ENCODE peak calls at places on chromosomes 4 and X, in nine cellular contexts. One of them, this sample, is unnamed.

GRCh38 chrX:11579856-11580595 is 85.7 kb downstream of the ARHGAP6 start:
- DNase-seq in activated T-cell treated with anti-CD3 and anti-CD28 coated beads for 24 hours: no peak
- DNase-seq in Panc1: no peak
- DNase-seq in hepatic stellate cell: no peak
- DNase-seq in cardiac muscle cell: no peak
- DNase-seq in stimulated activated CD8-positive, alpha-beta memory T cell treated with anti-CD3 and anti-CD28 coated beads, Interleukin-2, amount 100 ng/mL, for 1 hour: no peak
- DNase-seq in Right ventricle myocardium superior: no peak
- DNase-seq in NCI-H510A treated with DMSO at 0.1 percent for 48 hours: no peak
- DNase-seq in NCI-H345: peak
- DNase-seq in this sample: no peak

GRCh38 chr4:13329340-13329850 is 154.7 kb downstream of the RAB28 start:
- DNase-seq in activated T-cell treated with anti-CD3 and anti-CD28 coated beads for 24 hours: no peak
- DNase-seq in Panc1: no peak
- DNase-seq in hepatic stellate cell: no peak
- DNase-seq in cardiac muscle cell: no peak
- DNase-seq in stimulated activated CD8-positive, alpha-beta memory T cell treated with anti-CD3 and anti-CD28 coated beads, Interleukin-2, amount 100 ng/mL, for 1 hour: no peak
- DNase-seq in Right ventricle myocardium superior: no peak
- DNase-seq in NCI-H510A treated with DMSO at 0.1 percent for 48 hours: no peak
- DNase-seq in NCI-H345: no peak
- DNase-seq in this sample: no peak

GRCh38 chr4:39324446-39324845 is 41.7 kb downstream of the RFC1 start:
- DNase-seq in activated T-cell treated with anti-CD3 and anti-CD28 coated beads for 24 hours: no peak
- DNase-seq in Panc1: no peak
- DNase-seq in hepatic stellate cell: no peak
- DNase-seq in cardiac muscle cell: no peak
- DNase-seq in stimulated activated CD8-positive, alpha-beta memory T cell treated with anti-CD3 and anti-CD28 coated beads, Interleukin-2, amount 100 ng/mL, for 1 hour: no peak
- DNase-seq in Right ventricle myocardium superior: no peak
- DNase-seq in NCI-H510A treated with DMSO at 0.1 percent for 48 hours: no peak
- DNase-seq in NCI-H345: no peak
- DNase-seq in this sample: no peak

GRCh38 chr4:145511913-145512522 is 30.4 kb downstream of the SMAD1 start:
- DNase-seq in activated T-cell treated with anti-CD3 and anti-CD28 coated beads for 24 hours: no peak
- DNase-seq in Panc1: no peak
- DNase-seq in hepatic stellate cell: no peak
- DNase-seq in cardiac muscle cell: peak
- DNase-seq in stimulated activated CD8-positive, alpha-beta memory T cell treated with anti-CD3 and anti-CD28 coated beads, Interleukin-2, amount 100 ng/mL, for 1 hour: no peak
- DNase-seq in Right ventricle myocardium superior: no peak
- DNase-seq in NCI-H510A treated with DMSO at 0.1 percent for 48 hours: no peak
- DNase-seq in NCI-H345: no peak
- DNase-seq in this sample: no peak

GRCh38 chrX:92230628-92231027 is 451.5 kb downstream of the PCDH11X start:
- DNase-seq in activated T-cell treated with anti-CD3 and anti-CD28 coated beads for 24 hours: no peak
- DNase-seq in Panc1: no peak
- DNase-seq in hepatic stellate cell: no peak
- DNase-seq in cardiac muscle cell: no peak
- DNase-seq in stimulated activated CD8-positive, alpha-beta memory T cell treated with anti-CD3 and anti-CD28 coated beads, Interleukin-2, amount 100 ng/mL, for 1 hour: no peak
- DNase-seq in Right ventricle myocardium superior: no peak
- DNase-seq in NCI-H510A treated with DMSO at 0.1 percent for 48 hours: no peak
- DNase-seq in NCI-H345: no peak
- DNase-seq in this sample: no peak

GRCh38 chr4:102600689-102601088 is 99.5 kb downstream of the NFKB1 start:
- DNase-seq in activated T-cell treated with anti-CD3 and anti-CD28 coated beads for 24 hours: no peak
- DNase-seq in Panc1: no peak
- DNase-seq in hepatic stellate cell: no peak
- DNase-seq in cardiac muscle cell: no peak
- DNase-seq in stimulated activated CD8-positive, alpha-beta memory T cell treated with anti-CD3 and anti-CD28 coated beads, Interleukin-2, amount 100 ng/mL, for 1 hour: no peak
- DNase-seq in Right ventricle myocardium superior: no peak
- DNase-seq in NCI-H510A treated with DMSO at 0.1 percent for 48 hours: no peak
- DNase-seq in NCI-H345: no peak
- DNase-seq in this sample: no peak

GRCh38 chr4:89625599-89626293 is 211.2 kb downstream of the SNCA start:
- DNase-seq in activated T-cell treated with anti-CD3 and anti-CD28 coated beads for 24 hours: no peak
- DNase-seq in Panc1: no peak
- DNase-seq in hepatic stellate cell: no peak
- DNase-seq in cardiac muscle cell: no peak
- DNase-seq in stimulated activated CD8-positive, alpha-beta memory T cell treated with anti-CD3 and anti-CD28 coated beads, Interleukin-2, amount 100 ng/mL, for 1 hour: no peak
- DNase-seq in Right ventricle myocardium superior: no peak
- DNase-seq in NCI-H510A treated with DMSO at 0.1 percent for 48 hours: no peak
- DNase-seq in NCI-H345: no peak
- DNase-seq in this sample: no peak

GRCh38 chr4:53633608-53634007 is 42.3 kb upstream of the LNX1 start:
- DNase-seq in activated T-cell treated with anti-CD3 and anti-CD28 coated beads for 24 hours: no peak
- DNase-seq in Panc1: no peak
- DNase-seq in hepatic stellate cell: no peak
- DNase-seq in cardiac muscle cell: peak
- DNase-seq in stimulated activated CD8-positive, alpha-beta memory T cell treated with anti-CD3 and anti-CD28 coated beads, Interleukin-2, amount 100 ng/mL, for 1 hour: no peak
- DNase-seq in Right ventricle myocardium superior: peak
- DNase-seq in NCI-H510A treated with DMSO at 0.1 percent for 48 hours: no peak
- DNase-seq in NCI-H345: no peak
- DNase-seq in this sample: peak

GRCh38 chr4:39514888-39515401 is 12.3 kb downstream of the UGDH start:
- DNase-seq in activated T-cell treated with anti-CD3 and anti-CD28 coated beads for 24 hours: no peak
- DNase-seq in Panc1: peak
- DNase-seq in hepatic stellate cell: no peak
- DNase-seq in cardiac muscle cell: no peak
- DNase-seq in stimulated activated CD8-positive, alpha-beta memory T cell treated with anti-CD3 and anti-CD28 coated beads, Interleukin-2, amount 100 ng/mL, for 1 hour: no peak
- DNase-seq in Right ventricle myocardium superior: no peak
- DNase-seq in NCI-H510A treated with DMSO at 0.1 percent for 48 hours: peak
- DNase-seq in NCI-H345: no peak
- DNase-seq in this sample: no peak

GRCh38 chr4:119683518-119683917 is 54.9 kb upstream of the PDE5A start:
- DNase-seq in activated T-cell treated with anti-CD3 and anti-CD28 coated beads for 24 hours: no peak
- DNase-seq in Panc1: no peak
- DNase-seq in hepatic stellate cell: peak
- DNase-seq in cardiac muscle cell: peak
- DNase-seq in stimulated activated CD8-positive, alpha-beta memory T cell treated with anti-CD3 and anti-CD28 coated beads, Interleukin-2, amount 100 ng/mL, for 1 hour: no peak
- DNase-seq in Right ventricle myocardium superior: no peak
- DNase-seq in NCI-H510A treated with DMSO at 0.1 percent for 48 hours: no peak
- DNase-seq in NCI-H345: no peak
- DNase-seq in this sample: no peak

GRCh38 chr4:140078366-140078765 is 75.6 kb downstream of the MAML3 start:
- DNase-seq in activated T-cell treated with anti-CD3 and anti-CD28 coated beads for 24 hours: no peak
- DNase-seq in Panc1: no peak
- DNase-seq in hepatic stellate cell: no peak
- DNase-seq in cardiac muscle cell: peak
- DNase-seq in stimulated activated CD8-positive, alpha-beta memory T cell treated with anti-CD3 and anti-CD28 coated beads, Interleukin-2, amount 100 ng/mL, for 1 hour: no peak
- DNase-seq in Right ventricle myocardium superior: peak
- DNase-seq in NCI-H510A treated with DMSO at 0.1 percent for 48 hours: peak
- DNase-seq in NCI-H345: peak
- DNase-seq in this sample: no peak

GRCh38 chr4:55543858-55544257 is 2.9 kb downstream of the CLOCK start:
- DNase-seq in activated T-cell treated with anti-CD3 and anti-CD28 coated beads for 24 hours: no peak
- DNase-seq in Panc1: no peak
- DNase-seq in hepatic stellate cell: no peak
- DNase-seq in cardiac muscle cell: peak
- DNase-seq in stimulated activated CD8-positive, alpha-beta memory T cell treated with anti-CD3 and anti-CD28 coated beads, Interleukin-2, amount 100 ng/mL, for 1 hour: no peak
- DNase-seq in Right ventricle myocardium superior: no peak
- DNase-seq in NCI-H510A treated with DMSO at 0.1 percent for 48 hours: no peak
- DNase-seq in NCI-H345: no peak
- DNase-seq in this sample: no peak

GRCh38 chrX:42976729-42977366 is 198.9 kb upstream of the PPP1R2C start:
- DNase-seq in activated T-cell treated with anti-CD3 and anti-CD28 coated beads for 24 hours: no peak
- DNase-seq in Panc1: no peak
- DNase-seq in hepatic stellate cell: no peak
- DNase-seq in cardiac muscle cell: no peak
- DNase-seq in stimulated activated CD8-positive, alpha-beta memory T cell treated with anti-CD3 and anti-CD28 coated beads, Interleukin-2, amount 100 ng/mL, for 1 hour: no peak
- DNase-seq in Right ventricle myocardium superior: no peak
- DNase-seq in NCI-H510A treated with DMSO at 0.1 percent for 48 hours: no peak
- DNase-seq in NCI-H345: no peak
- DNase-seq in this sample: no peak

This sample was measured in tibial nerve.